ENCODE peak calls at places on chromosomes 12 and 14, in nine cellular contexts. One of them, this sample, is unnamed.

GRCh38 chr12:15527201-15527782 is 205.0 kb downstream of the PTPRO start:
- DNase-seq in HFF-Myc: no peak
- DNase-seq in stomach: peak
- DNase-seq in cardiac muscle cell: peak
- DNase-seq in cardiac fibroblast: peak
- DNase-seq in brain microvascular endothelial cell: no peak
- DNase-seq in breast epithelium: no peak
- DNase-seq in endothelial cell: no peak
- DNase-seq in mucosa of descending colon: no peak
- DNase-seq in this sample: peak

GRCh38 chr14:34749408-34749807 is 35.0 kb upstream of the CFL2 start:
- DNase-seq in HFF-Myc: no peak
- DNase-seq in stomach: no peak
- DNase-seq in cardiac muscle cell: peak
- DNase-seq in cardiac fibroblast: no peak
- DNase-seq in brain microvascular endothelial cell: no peak
- DNase-seq in breast epithelium: no peak
- DNase-seq in endothelial cell: no peak
- DNase-seq in mucosa of descending colon: no peak
- DNase-seq in this sample: no peak

GRCh38 chr14:77638738-77639137 is 22.3 kb upstream of the SPTLC2 start:
- DNase-seq in HFF-Myc: no peak
- DNase-seq in stomach: no peak
- DNase-seq in cardiac muscle cell: peak
- DNase-seq in cardiac fibroblast: peak
- DNase-seq in brain microvascular endothelial cell: peak
- DNase-seq in breast epithelium: no peak
- DNase-seq in endothelial cell: no peak
- DNase-seq in mucosa of descending colon: no peak
- DNase-seq in this sample: no peak

GRCh38 chr12:73863541-73863940 is 674.1 kb upstream of the ATXN7L3B start:
- DNase-seq in HFF-Myc: no peak
- DNase-seq in stomach: no peak
- DNase-seq in cardiac muscle cell: peak
- DNase-seq in cardiac fibroblast: peak
- DNase-seq in brain microvascular endothelial cell: peak
- DNase-seq in breast epithelium: no peak
- DNase-seq in endothelial cell: no peak
- DNase-seq in mucosa of descending colon: no peak
- DNase-seq in this sample: no peak

GRCh38 chr12:359091-359490 is 30.0 kb downstream of the KDM5A start:
- DNase-seq in HFF-Myc: no peak
- DNase-seq in stomach: no peak
- DNase-seq in cardiac muscle cell: no peak
- DNase-seq in cardiac fibroblast: peak
- DNase-seq in brain microvascular endothelial cell: no peak
- DNase-seq in breast epithelium: no peak
- DNase-seq in endothelial cell: no peak
- DNase-seq in mucosa of descending colon: no peak
- DNase-seq in this sample: no peak

GRCh38 chr12:71216725-71217579 is 59.2 kb upstream of the TSPAN8 start:
- DNase-seq in HFF-Myc: no peak
- DNase-seq in stomach: peak
- DNase-seq in cardiac muscle cell: peak
- DNase-seq in cardiac fibroblast: peak
- DNase-seq in brain microvascular endothelial cell: peak
- DNase-seq in breast epithelium: no peak
- DNase-seq in endothelial cell: peak
- DNase-seq in mucosa of descending colon: peak
- DNase-seq in this sample: peak

GRCh38 chr14:100679707-100680438 is 46.8 kb upstream of the DLK1 start:
- DNase-seq in HFF-Myc: peak
- DNase-seq in stomach: no peak
- DNase-seq in cardiac muscle cell: peak
- DNase-seq in cardiac fibroblast: peak
- DNase-seq in brain microvascular endothelial cell: peak
- DNase-seq in breast epithelium: no peak
- DNase-seq in endothelial cell: no peak
- DNase-seq in mucosa of descending colon: no peak
- DNase-seq in this sample: no peak

GRCh38 chr14:102370305-102370809 is 7.6 kb downstream of the TECPR2 start:
- DNase-seq in HFF-Myc: no peak
- DNase-seq in stomach: no peak
- DNase-seq in cardiac muscle cell: peak
- DNase-seq in cardiac fibroblast: peak
- DNase-seq in brain microvascular endothelial cell: no peak
- DNase-seq in breast epithelium: no peak
- DNase-seq in endothelial cell: no peak
- DNase-seq in mucosa of descending colon: no peak
- DNase-seq in this sample: no peak

GRCh38 chr12:67068204-67068731 is 200.9 kb upstream of the CAND1 start:
- DNase-seq in HFF-Myc: no peak
- DNase-seq in stomach: no peak
- DNase-seq in cardiac muscle cell: no peak
- DNase-seq in cardiac fibroblast: no peak
- DNase-seq in brain microvascular endothelial cell: no peak
- DNase-seq in breast epithelium: no peak
- DNase-seq in endothelial cell: peak
- DNase-seq in mucosa of descending colon: peak
- DNase-seq in this sample: no peak

GRCh38 chr12:113152835-113153814 is 3.6 kb downstream of the CFAP73 start:
- DNase-seq in HFF-Myc: no peak
- DNase-seq in stomach: peak
- DNase-seq in cardiac muscle cell: peak
- DNase-seq in cardiac fibroblast: peak
- DNase-seq in brain microvascular endothelial cell: peak
- DNase-seq in breast epithelium: peak
- DNase-seq in endothelial cell: peak
- DNase-seq in mucosa of descending colon: peak
- DNase-seq in this sample: peak

GRCh38 chr14:87745507-87746118 is 247.4 kb downstream of the GALC start:
- DNase-seq in HFF-Myc: peak
- DNase-seq in stomach: no peak
- DNase-seq in cardiac muscle cell: peak
- DNase-seq in cardiac fibroblast: peak
- DNase-seq in brain microvascular endothelial cell: peak
- DNase-seq in breast epithelium: no peak
- DNase-seq in endothelial cell: peak
- DNase-seq in mucosa of descending colon: peak
- DNase-seq in this sample: peak

GRCh38 chr14:23494223-23494622 is 24.7 kb downstream of the NGDN start:
- DNase-seq in HFF-Myc: no peak
- DNase-seq in stomach: no peak
- DNase-seq in cardiac muscle cell: peak
- DNase-seq in cardiac fibroblast: peak
- DNase-seq in brain microvascular endothelial cell: peak
- DNase-seq in breast epithelium: no peak
- DNase-seq in endothelial cell: no peak
- DNase-seq in mucosa of descending colon: no peak
- DNase-seq in this sample: peak

GRCh38 chr12:66661357-66661756 is 17.5 kb downstream of the GRIP1 start:
- DNase-seq in HFF-Myc: no peak
- DNase-seq in stomach: no peak
- DNase-seq in cardiac muscle cell: no peak
- DNase-seq in cardiac fibroblast: no peak
- DNase-seq in brain microvascular endothelial cell: no peak
- DNase-seq in breast epithelium: no peak
- DNase-seq in endothelial cell: no peak
- DNase-seq in mucosa of descending colon: no peak
- DNase-seq in this sample: no peak

GRCh38 chr14:104370256-104370870 is 209.2 kb upstream of the C14orf180 start:
- DNase-seq in HFF-Myc: no peak
- DNase-seq in stomach: peak
- DNase-seq in cardiac muscle cell: no peak
- DNase-seq in cardiac fibroblast: no peak
- DNase-seq in brain microvascular endothelial cell: no peak
- DNase-seq in breast epithelium: no peak
- DNase-seq in endothelial cell: peak
- DNase-seq in mucosa of descending colon: peak
- DNase-seq in this sample: peak

GRCh38 chr12:30138483-30138882 is 354.7 kb upstream of the TMTC1 start:
- DNase-seq in HFF-Myc: no peak
- DNase-seq in stomach: no peak
- DNase-seq in cardiac muscle cell: peak
- DNase-seq in cardiac fibroblast: peak
- DNase-seq in brain microvascular endothelial cell: peak
- DNase-seq in breast epithelium: no peak
- DNase-seq in endothelial cell: no peak
- DNase-seq in mucosa of descending colon: no peak
- DNase-seq in this sample: no peak

DNA sequence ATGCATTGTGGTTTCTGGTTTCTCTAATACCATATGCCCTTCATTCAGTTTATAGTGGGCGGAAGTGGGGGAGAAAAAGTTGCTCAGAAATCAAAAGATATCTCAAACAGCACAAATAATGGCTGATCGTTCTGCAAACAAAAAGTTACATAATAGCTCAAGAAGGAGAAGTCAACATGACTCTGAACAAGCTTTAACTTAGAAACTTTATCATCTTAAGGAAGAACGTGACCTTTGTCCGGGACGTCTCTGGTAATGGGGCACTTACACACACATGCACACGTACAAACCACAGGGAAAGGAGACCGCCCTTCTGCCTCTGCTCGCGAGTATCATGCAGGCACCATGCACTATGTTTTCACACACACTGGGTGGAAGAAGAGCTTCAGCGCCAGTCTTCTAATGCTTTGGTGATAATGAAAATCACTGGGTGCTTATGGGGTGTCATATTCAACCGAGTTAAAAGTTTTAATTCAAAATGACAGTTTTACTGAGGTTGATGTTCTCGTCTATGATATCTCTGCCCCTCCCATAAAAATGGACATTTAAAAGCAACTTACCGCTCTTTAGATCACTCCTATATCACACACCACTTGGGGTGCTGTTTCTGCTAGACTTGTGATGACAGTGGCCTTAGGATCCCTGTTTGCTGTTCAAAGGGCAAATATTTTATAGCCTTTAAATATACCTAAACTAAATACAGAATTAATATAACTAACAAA is 4.7 kb downstream of the FOS start:
- DNase-seq in HFF-Myc: no peak
- DNase-seq in stomach: peak
- DNase-seq in cardiac muscle cell: peak
- DNase-seq in cardiac fibroblast: peak
- DNase-seq in brain microvascular endothelial cell: peak
- DNase-seq in breast epithelium: no peak
- DNase-seq in endothelial cell: no peak
- DNase-seq in mucosa of descending colon: peak
- DNase-seq in this sample: peak
- TF ChIP-seq CTCF in HFF-Myc: no peak
- TF ChIP-seq CTCF in stomach: peak
- TF ChIP-seq CTCF in cardiac muscle cell: peak
- TF ChIP-seq CTCF in cardiac fibroblast: peak
- TF ChIP-seq CTCF in brain microvascular endothelial cell: peak
- TF ChIP-seq CTCF in breast epithelium: no peak
- TF ChIP-seq CTCF in endothelial cell: no peak
- TF ChIP-seq CTCF in mucosa of descending colon: peak
- TF ChIP-seq CTCF in this sample: peak

DNA sequence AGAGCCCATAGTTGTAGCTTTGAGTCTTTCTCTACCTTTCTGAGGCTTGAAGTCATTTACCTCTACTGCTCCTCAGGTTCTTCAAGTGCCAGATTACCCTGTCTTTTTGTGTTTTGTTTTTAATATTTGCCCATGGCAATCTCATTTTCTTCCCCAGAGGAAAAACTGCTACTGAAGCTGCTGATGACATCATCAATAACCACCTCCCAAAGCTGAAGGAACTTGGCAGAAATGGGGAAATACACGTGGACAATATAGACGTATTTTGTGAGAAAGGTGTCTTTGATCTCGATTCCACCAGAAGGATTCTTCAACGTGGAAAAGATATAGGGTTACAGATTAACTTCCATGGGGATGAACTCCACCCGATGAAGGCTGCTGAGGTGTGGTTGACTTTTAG is 17.1 kb downstream of the AMDHD1 start:
- DNase-seq in HFF-Myc: no peak
- DNase-seq in stomach: no peak
- DNase-seq in cardiac muscle cell: no peak
- DNase-seq in cardiac fibroblast: no peak
- DNase-seq in brain microvascular endothelial cell: no peak
- DNase-seq in breast epithelium: no peak
- DNase-seq in endothelial cell: no peak
- DNase-seq in mucosa of descending colon: no peak
- DNase-seq in this sample: no peak
- TF ChIP-seq CTCF in HFF-Myc: no peak
- TF ChIP-seq CTCF in stomach: no peak
- TF ChIP-seq CTCF in cardiac muscle cell: no peak
- TF ChIP-seq CTCF in cardiac fibroblast: no peak
- TF ChIP-seq CTCF in brain microvascular endothelial cell: no peak
- TF ChIP-seq CTCF in breast epithelium: no peak
- TF ChIP-seq CTCF in endothelial cell: no peak
- TF ChIP-seq CTCF in mucosa of descending colon: no peak
- TF ChIP-seq CTCF in this sample: no peak

GRCh38 chr12:131829795-131830334 is 1.7 kb downstream of the MMP17 start:
- DNase-seq in HFF-Myc: no peak
- DNase-seq in stomach: no peak
- DNase-seq in cardiac muscle cell: no peak
- DNase-seq in cardiac fibroblast: no peak
- DNase-seq in brain microvascular endothelial cell: no peak
- DNase-seq in breast epithelium: no peak
- DNase-seq in endothelial cell: no peak
- DNase-seq in mucosa of descending colon: no peak
- DNase-seq in this sample: no peak

GRCh38 chr12:131829351-131829794 is 1.2 kb downstream of the MMP17 start:
- DNase-seq in HFF-Myc: no peak
- DNase-seq in stomach: no peak
- DNase-seq in cardiac muscle cell: peak
- DNase-seq in cardiac fibroblast: peak
- DNase-seq in brain microvascular endothelial cell: no peak
- DNase-seq in breast epithelium: no peak
- DNase-seq in endothelial cell: no peak
- DNase-seq in mucosa of descending colon: no peak
- DNase-seq in this sample: no peak

GRCh38 chr12:131831021-131831571 is 2.9 kb downstream of the MMP17 start:
- DNase-seq in HFF-Myc: no peak
- DNase-seq in stomach: no peak
- DNase-seq in cardiac muscle cell: peak
- DNase-seq in cardiac fibroblast: peak
- DNase-seq in brain microvascular endothelial cell: no peak
- DNase-seq in breast epithelium: no peak
- DNase-seq in endothelial cell: no peak
- DNase-seq in mucosa of descending colon: no peak
- DNase-seq in this sample: no peak

GRCh38 chr12:131831635-131832041 is 3.4 kb downstream of the MMP17 start:
- DNase-seq in HFF-Myc: peak
- DNase-seq in stomach: no peak
- DNase-seq in cardiac muscle cell: peak
- DNase-seq in cardiac fibroblast: peak
- DNase-seq in brain microvascular endothelial cell: no peak
- DNase-seq in breast epithelium: no peak
- DNase-seq in endothelial cell: no peak
- DNase-seq in mucosa of descending colon: peak
- DNase-seq in this sample: no peak

GRCh38 chr12:131830335-131831020 is 2.3 kb downstream of the MMP17 start:
- DNase-seq in HFF-Myc: no peak
- DNase-seq in stomach: peak
- DNase-seq in cardiac muscle cell: peak
- DNase-seq in cardiac fibroblast: peak
- DNase-seq in brain microvascular endothelial cell: peak
- DNase-seq in breast epithelium: peak
- DNase-seq in endothelial cell: peak
- DNase-seq in mucosa of descending colon: peak
- DNase-seq in this sample: peak
- TF ChIP-seq CTCF in HFF-Myc: peak
- TF ChIP-seq CTCF in stomach: no peak
- TF ChIP-seq CTCF in cardiac muscle cell: peak
- TF ChIP-seq CTCF in cardiac fibroblast: peak
- TF ChIP-seq CTCF in brain microvascular endothelial cell: peak
- TF ChIP-seq CTCF in breast epithelium: no peak
- TF ChIP-seq CTCF in endothelial cell: no peak
- TF ChIP-seq CTCF in mucosa of descending colon: no peak
- TF ChIP-seq CTCF in this sample: peak

GRCh38 chr12:1583421-1584078 is 10.8 kb downstream of the FBXL14 start:
- DNase-seq in HFF-Myc: peak
- DNase-seq in stomach: peak
- DNase-seq in cardiac muscle cell: peak
- DNase-seq in cardiac fibroblast: peak
- DNase-seq in brain microvascular endothelial cell: peak
- DNase-seq in breast epithelium: no peak
- DNase-seq in endothelial cell: peak
- DNase-seq in mucosa of descending colon: peak
- DNase-seq in this sample: peak
- TF ChIP-seq CTCF in HFF-Myc: peak
- TF ChIP-seq CTCF in stomach: peak
- TF ChIP-seq CTCF in cardiac muscle cell: peak
- TF ChIP-seq CTCF in cardiac fibroblast: peak
- TF ChIP-seq CTCF in brain microvascular endothelial cell: peak
- TF ChIP-seq CTCF in breast epithelium: peak
- TF ChIP-seq CTCF in endothelial cell: peak
- TF ChIP-seq CTCF in mucosa of descending colon: peak
- TF ChIP-seq CTCF in this sample: peak

This sample was measured in Caco-2.